ENCODE peak calls at places on chromosome 13, in four cellular contexts. U is keratinocyte, P is NB4, T is GM23338. Q is an unnamed sample.

GRCh38 chr13:40315416-40316064 is 350.9 kb downstream of the FOXO1 start:
- DNase-seq in U (no peak), P (no peak), T (no peak), Q (peak)

GRCh38 chr13:23822252-23822824 is 66.9 kb downstream of the MIPEP start:
- DNase-seq in U (no peak), P (no peak), T (no peak), Q (peak)

GRCh38 chr13:97456047-97456446 is 22.1 kb downstream of the RAP2A start:
- DNase-seq in U (no peak), P (no peak), T (no peak), Q (no peak)

GRCh38 chr13:20161275-20161950 is 561 bp upstream of the GJA3 start:
- DNase-seq in U (no peak), P (peak), T (peak), Q (no peak)

GRCh38 chr13:21879263-21879914 is 208.5 kb downstream of the FGF9 start:
- DNase-seq in U (no peak), P (peak), T (no peak), Q (no peak)

GRCh38 chr13:75468098-75468497 is 13.9 kb downstream of the TBC1D4 start:
- DNase-seq in U (no peak), P (no peak), T (no peak), Q (no peak)

GRCh38 chr13:58048670-58049069 is 417.1 kb downstream of the PCDH17 start:
- DNase-seq in U (no peak), P (no peak), T (no peak), Q (no peak)

GRCh38 chr13:29543230-29544215 is 52.0 kb downstream of the SLC7A1 start:
- DNase-seq in U (no peak), P (peak), T (peak), Q (peak)

GRCh38 chr13:42041684-42042035 is 6.8 kb upstream of the DGKH start:
- DNase-seq in U (no peak), P (peak), T (peak), Q (peak)

GRCh38 chr13:33351324-33351723 is 65.8 kb upstream of the STARD13 start:
- DNase-seq in U (no peak), P (no peak), T (no peak), Q (peak)

GRCh38 chr13:73201601-73202000 is 142.8 kb downstream of the KLF5 start:
- DNase-seq in U (peak), P (no peak), T (no peak), Q (peak)

GRCh38 chr13:32496574-32497160 is 41.9 kb downstream of the N4BP2L2 start:
- DNase-seq in U (no peak), P (no peak), T (no peak), Q (no peak)

GRCh38 chr13:54733639-54734038 is 1705.0 kb downstream of the OLFM4 start:
- DNase-seq in U (no peak), P (peak), T (peak), Q (no peak)

GRCh38 chr13:94112227-94112626 is 367.3 kb downstream of the DCT start:
- DNase-seq in U (no peak), P (no peak), T (no peak), Q (peak)

GRCh38 chr13:111259058-111259457 is 61.4 kb upstream of the TEX29 start:
- DNase-seq in U (no peak), P (no peak), T (no peak), Q (no peak)

GRCh38 chr13:77859450-77859849 is 59.2 kb downstream of the EDNRB start:
- DNase-seq in U (no peak), P (no peak), T (no peak), Q (no peak)

GRCh38 chr13:81140675-81141074 is 799.7 kb upstream of the SPRY2 start:
- DNase-seq in U (no peak), P (no peak), T (peak), Q (no peak)

GRCh38 chr13:32468502-32469147 is 40.7 kb upstream of the N4BP2L1 start:
- DNase-seq in U (no peak), P (peak), T (no peak), Q (no peak)

GRCh38 chr13:33446821-33447481 is 161.4 kb upstream of the STARD13 start:
- DNase-seq in U (peak), P (no peak), T (no peak), Q (peak)

GRCh38 chr13:45851171-45851889 is at the start of gene SIAH3:
- DNase-seq in U (no peak), P (no peak), T (peak), Q (peak)

GRCh38 chr13:40508112-40508511 is 158.3 kb downstream of the FOXO1 start:
- DNase-seq in U (no peak), P (no peak), T (no peak), Q (peak)

GRCh38 chr13:51034906-51035305 is 76.2 kb downstream of the C13orf42 start:
- DNase-seq in U (no peak), P (no peak), T (no peak), Q (peak)

GRCh38 chr13:51364404-51365008 is 25.0 kb downstream of the SERPINE3 start:
- DNase-seq in U (no peak), P (no peak), T (no peak), Q (no peak)

GRCh38 chr13:32905063-32905863 is 111.0 kb upstream of the KL start:
- DNase-seq in U (no peak), P (peak), T (peak), Q (peak)

GRCh38 chr13:39665763-39666162 is 10.3 kb downstream of the COG6 start:
- DNase-seq in U (no peak), P (no peak), T (no peak), Q (no peak)

GRCh38 chr13:89066868-89067466 is 1395.8 kb downstream of the SLITRK5 start:
- DNase-seq in U (peak), P (peak), T (peak), Q (peak)

GRCh38 chr13:42078113-42078769 is 29.8 kb downstream of the DGKH start:
- DNase-seq in U (no peak), P (peak), T (peak), Q (no peak)

GRCh38 chr13:42836930-42837329 is 55.5 kb downstream of the FAM216B start:
- DNase-seq in U (no peak), P (no peak), T (peak), Q (peak)

GRCh38 chr13:106095919-106096318 is 439.5 kb downstream of the EFNB2 start:
- DNase-seq in U (no peak), P (no peak), T (no peak), Q (no peak)

GRCh38 chr13:56586966-56587365 is 553.8 kb upstream of the PRR20A start:
- DNase-seq in U (no peak), P (no peak), T (no peak), Q (no peak)

GRCh38 chr13:26449063-26449848 is 108.2 kb upstream of the WASF3 start:
- DNase-seq in U (no peak), P (no peak), T (no peak), Q (peak)

GRCh38 chr13:20891034-20891433 is 11.5 kb downstream of the XPO4 start:
- DNase-seq in U (no peak), P (no peak), T (no peak), Q (no peak)

GRCh38 chr13:83333614-83334388 is 548.5 kb downstream of the SLITRK1 start:
- DNase-seq in U (no peak), P (no peak), T (no peak), Q (peak)

GRCh38 chr13:88979465-88980180 is 1308.5 kb downstream of the SLITRK5 start:
- DNase-seq in U (no peak), P (peak), T (peak), Q (peak)

GRCh38 chr13:60230593-60230992 is 66.9 kb upstream of the DIAPH3 start:
- DNase-seq in U (no peak), P (no peak), T (no peak), Q (peak)

GRCh38 chr13:85970727-85971126 is 171.5 kb upstream of the SLITRK6 start:
- DNase-seq in U (no peak), P (no peak), T (no peak), Q (peak)

GRCh38 chr13:72651196-72651595 is 76.2 kb downstream of the MZT1 start:
- DNase-seq in U (no peak), P (peak), T (peak), Q (peak)

GRCh38 chr13:102183509-102184182 is 218.2 kb downstream of the FGF14 start:
- DNase-seq in U (no peak), P (no peak), T (no peak), Q (no peak)

GRCh38 chr13:36420437-36420891 is 11.8 kb upstream of the CCNA1 start:
- DNase-seq in U (peak), P (peak), T (peak), Q (peak)

GRCh38 chr13:36414461-36414860 is 17.8 kb upstream of the CCNA1 start:
- DNase-seq in U (no peak), P (peak), T (no peak), Q (no peak)

GRCh38 chr13:36421447-36421846 is 10.8 kb upstream of the CCNA1 start:
- DNase-seq in U (no peak), P (peak), T (no peak), Q (peak)

GRCh38 chr13:36417328-36417727 is 15.0 kb upstream of the CCNA1 start:
- DNase-seq in U (no peak), P (peak), T (no peak), Q (no peak)

GRCh38 chr13:36418022-36418805 is 14.1 kb upstream of the CCNA1 start:
- DNase-seq in U (no peak), P (peak), T (peak), Q (peak)
- H3K4me3 ChIP-seq in U (peak), P (peak), T (no peak), Q (no peak)

GRCh38 chr13:30982506-30982905 is 50.0 kb downstream of the TEX26 start:
- DNase-seq in U (no peak), P (no peak), T (no peak), Q (no peak)
- TF ChIP-seq CTCF in U (no peak), P (no peak), T (no peak), Q (no peak)

GRCh38 chr13:74287672-74288169 is 153.5 kb upstream of the KLF12 start:
- DNase-seq in U (no peak), P (peak), T (peak), Q (peak)

GRCh38 chr13:74289861-74290260 is 155.7 kb upstream of the KLF12 start:
- DNase-seq in U (no peak), P (no peak), T (no peak), Q (no peak)

GRCh38 chr13:74290324-74290773 is 156.1 kb upstream of the KLF12 start:
- DNase-seq in U (no peak), P (peak), T (peak), Q (peak)

GRCh38 chr13:74289130-74289529 is 154.9 kb upstream of the KLF12 start:
- DNase-seq in U (no peak), P (no peak), T (no peak), Q (peak)

DNA sequence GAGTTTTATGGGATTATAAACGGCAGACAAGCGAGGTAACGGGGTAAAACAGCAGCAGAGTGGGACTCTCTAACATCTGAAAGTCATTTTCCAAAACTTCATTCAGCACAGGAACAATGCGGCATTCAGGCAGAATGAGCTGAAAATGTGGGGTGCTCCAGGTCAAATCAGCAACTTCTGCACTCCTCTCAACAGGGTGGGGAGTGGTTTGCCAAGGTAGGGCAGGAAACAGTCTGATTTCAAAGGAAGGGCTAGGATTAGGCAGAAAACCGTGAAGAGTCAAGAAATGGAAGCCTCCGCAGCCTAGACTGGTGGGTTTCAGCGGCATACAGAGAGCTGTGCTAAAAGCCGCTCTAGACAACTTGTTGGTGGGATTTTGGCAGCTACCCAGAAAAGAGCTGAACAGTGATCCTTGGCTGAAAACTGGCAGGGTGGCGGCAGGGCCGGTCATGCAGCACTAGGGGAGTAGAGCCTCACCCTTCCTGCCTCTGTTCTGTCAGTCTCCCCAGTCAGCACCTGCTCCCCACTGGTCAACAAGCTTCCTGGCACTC is 154.2 kb upstream of the KLF12 start:
- DNase-seq in U (no peak), P (no peak), T (peak), Q (peak)
- H3K4me3 ChIP-seq in U (no peak), P (no peak), T (no peak), Q (peak)

DNA sequence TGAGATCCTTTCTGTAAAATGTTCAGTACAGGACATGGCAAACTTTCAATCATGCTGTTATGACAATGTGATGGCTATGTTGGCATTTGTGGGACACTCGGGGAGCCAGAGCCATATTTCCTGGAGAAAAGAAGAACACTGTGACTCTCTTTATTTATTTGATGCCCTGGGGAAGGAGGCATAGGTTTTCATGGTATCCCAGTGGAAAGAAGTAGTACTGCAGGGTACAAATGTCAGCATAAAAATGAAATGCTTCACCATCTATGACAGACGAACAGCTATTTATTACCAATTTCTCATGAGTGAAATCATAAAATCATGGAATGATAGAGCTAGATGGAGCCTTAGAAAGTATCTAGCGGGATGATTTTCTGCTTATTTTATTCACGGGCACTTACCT is 217.1 kb downstream of the COL4A1 start:
- DNase-seq in U (no peak), P (no peak), T (peak), Q (no peak)
- TF ChIP-seq CTCF in U (peak), P (peak), T (no peak), Q (peak)

GRCh38 chr13:113451951-113452421 is 1.3 kb downstream of the ADPRHL1 start:
- DNase-seq in U (no peak), P (no peak), T (no peak), Q (no peak)

GRCh38 chr13:113448545-113448884 is 4.8 kb downstream of the ADPRHL1 start:
- DNase-seq in U (no peak), P (peak), T (no peak), Q (no peak)

GRCh38 chr13:113448885-113449692 is 4.2 kb downstream of the ADPRHL1 start:
- DNase-seq in U (peak), P (peak), T (no peak), Q (peak)

GRCh38 chr13:113447596-113447995 is 5.7 kb downstream of the ADPRHL1 start:
- DNase-seq in U (no peak), P (peak), T (no peak), Q (no peak)

DNA sequence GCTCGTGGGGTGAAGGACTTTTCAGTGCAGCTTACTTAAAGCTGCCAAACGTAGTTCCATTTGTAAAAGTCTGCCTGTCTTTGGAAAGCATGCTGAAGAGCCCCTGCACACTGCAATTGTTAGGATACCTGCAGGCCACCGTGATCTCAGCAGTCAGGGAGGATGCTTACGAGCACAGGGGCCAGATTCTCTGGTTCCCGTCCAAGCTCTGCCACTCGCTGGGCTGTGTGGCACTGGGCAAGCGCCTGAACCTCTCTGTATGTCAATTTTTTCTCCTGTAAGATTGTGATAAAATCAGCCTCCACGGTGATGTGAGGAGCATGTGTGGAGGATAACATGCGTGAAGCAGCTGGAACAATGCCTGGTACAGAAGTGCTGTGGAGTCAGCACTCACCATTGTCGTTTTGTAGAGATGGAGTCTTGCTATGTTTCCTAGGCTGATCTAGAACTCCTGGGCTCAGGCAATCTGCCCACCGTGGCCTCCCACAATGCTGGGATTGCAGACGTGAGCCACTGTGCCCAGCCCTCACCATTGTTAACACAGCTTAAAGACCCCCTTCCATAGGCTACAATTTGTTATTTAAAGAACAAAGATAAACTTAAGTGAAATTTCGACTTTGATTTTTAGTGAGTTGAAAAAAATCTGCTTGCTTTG is 3.5 kb downstream of the ADPRHL1 start:
- DNase-seq in U (no peak), P (no peak), T (no peak), Q (no peak)
- H3K4me3 ChIP-seq in U (peak), P (peak), T (no peak), Q (peak)

GRCh38 chr13:24866488-24866887 is 102.5 kb downstream of the RNF17 start:
- DNase-seq in U (no peak), P (no peak), T (no peak), Q (peak)

GRCh38 chr13:24861617-24862362 is 97.8 kb downstream of the RNF17 start:
- DNase-seq in U (no peak), P (no peak), T (no peak), Q (no peak)

GRCh38 chr13:24864579-24864978 is 100.6 kb downstream of the RNF17 start:
- DNase-seq in U (no peak), P (no peak), T (no peak), Q (peak)

GRCh38 chr13:24863748-24864540 is 100.0 kb downstream of the RNF17 start:
- DNase-seq in U (no peak), P (no peak), T (no peak), Q (no peak)

DNA sequence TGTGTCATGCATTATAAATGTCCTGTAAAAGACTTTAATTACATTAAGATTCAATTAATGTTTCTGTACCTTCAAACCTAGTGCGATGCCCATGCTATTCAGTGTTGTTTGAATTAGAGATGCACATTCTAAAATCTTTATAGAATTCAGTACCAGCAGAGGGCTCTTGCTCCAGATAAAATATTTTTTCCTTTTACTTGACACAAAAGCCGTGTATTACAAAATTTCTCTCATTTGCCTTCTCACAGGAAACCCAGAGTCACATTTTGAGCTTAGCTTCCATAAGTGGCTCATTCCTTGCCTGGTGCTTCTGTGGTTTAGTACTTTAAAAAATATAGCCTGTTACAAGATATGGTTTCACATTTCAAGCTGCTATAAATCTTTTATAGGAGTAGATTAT is 101.2 kb downstream of the RNF17 start:
- DNase-seq in U (no peak), P (peak), T (no peak), Q (no peak)
- TF ChIP-seq CTCF in U (no peak), P (peak), T (no peak), Q (peak)

GRCh38 chr13:27978301-27978968 is 9.3 kb upstream of the CDX2 start:
- DNase-seq in U (no peak), P (no peak), T (peak), Q (no peak)

GRCh38 chr13:27973956-27974662 is 5.0 kb upstream of the CDX2 start:
- DNase-seq in U (no peak), P (no peak), T (no peak), Q (no peak)

GRCh38 chr13:27977476-27978300 is 8.6 kb upstream of the CDX2 start:
- DNase-seq in U (no peak), P (no peak), T (peak), Q (no peak)

GRCh38 chr13:27975579-27976361 is 6.7 kb upstream of the CDX2 start:
- DNase-seq in U (no peak), P (no peak), T (no peak), Q (no peak)

GRCh38 chr13:27976362-27977177 is 7.5 kb upstream of the CDX2 start:
- DNase-seq in U (no peak), P (no peak), T (no peak), Q (no peak)
- H3K4me3 ChIP-seq in U (no peak), P (no peak), T (no peak), Q (no peak)

Q was measured in epithelial cell of esophagus.